ENCODE peak calls at places on chromosomes 1 and 21, in five cellular contexts. F is AG04450, B is GM13977, T is right atrium auricular region, L is BJ. W is an unnamed sample.

GRCh38 chr21:34886554-34887385 is 162.3 kb downstream of the RUNX1 start:
- DNase-seq in F (no peak), B (peak), T (no peak), L (no peak), W (no peak)

GRCh38 chr21:37821791-37822450 is 94.3 kb downstream of the KCNJ6 start:
- DNase-seq in F (no peak), B (no peak), T (no peak), L (no peak), W (no peak)

GRCh38 chr1:64240209-64240608 is 36.8 kb downstream of the UBE2U start:
- DNase-seq in F (no peak), B (no peak), T (no peak), L (no peak), W (no peak)

GRCh38 chr1:9075023-9075422 is 5.6 kb upstream of the SLC2A5 start:
- DNase-seq in F (no peak), B (no peak), T (no peak), L (no peak), W (no peak)

GRCh38 chr21:42047821-42048613 is 23.1 kb upstream of the UMODL1 start:
- DNase-seq in F (peak), B (peak), T (no peak), L (peak), W (no peak)

GRCh38 chr1:39107891-39108290 is 81.7 kb downstream of the NDUFS5 start:
- DNase-seq in F (no peak), B (no peak), T (no peak), L (no peak), W (no peak)

GRCh38 chr1:198969981-198970380 is 331.1 kb downstream of the PTPRC start:
- DNase-seq in F (no peak), B (no peak), T (no peak), L (no peak), W (no peak)

GRCh38 chr1:156464825-156465452 is 35.6 kb downstream of the MEF2D start:
- DNase-seq in F (no peak), B (no peak), T (no peak), L (no peak), W (no peak)

GRCh38 chr1:236159704-236160539 is 17.6 kb downstream of the GPR137B start:
- DNase-seq in F (no peak), B (peak), T (no peak), L (no peak), W (peak)

GRCh38 chr1:8284167-8284566 is 33.7 kb upstream of the SLC45A1 start:
- DNase-seq in F (no peak), B (no peak), T (no peak), L (no peak), W (no peak)

GRCh38 chr1:74534241-74534640 is 21.8 kb upstream of the LRRC53 start:
- DNase-seq in F (no peak), B (no peak), T (no peak), L (peak), W (no peak)

GRCh38 chr1:182596934-182597333 is 7.3 kb downstream of the RGS16 start:
- DNase-seq in F (no peak), B (no peak), T (no peak), L (no peak), W (no peak)

GRCh38 chr1:101302831-101303511 is 66.2 kb downstream of the S1PR1 start:
- DNase-seq in F (no peak), B (no peak), T (no peak), L (peak), W (no peak)

GRCh38 chr1:185670187-185670627 is 64.0 kb upstream of the HMCN1 start:
- DNase-seq in F (peak), B (no peak), T (no peak), L (no peak), W (no peak)

GRCh38 chr1:36517019-36517387 is 34.3 kb upstream of the CSF3R start:
- DNase-seq in F (no peak), B (no peak), T (no peak), L (no peak), W (no peak)

GRCh38 chr1:186206046-186206564 is 168.9 kb downstream of the TPR start:
- DNase-seq in F (no peak), B (no peak), T (no peak), L (no peak), W (no peak)

GRCh38 chr1:32883338-32883737 is 3.0 kb upstream of the HPCA start:
- DNase-seq in F (no peak), B (no peak), T (no peak), L (no peak), W (no peak)

GRCh38 chr1:174965006-174965971 is 34.5 kb upstream of the CACYBP start:
- DNase-seq in F (no peak), B (no peak), T (no peak), L (no peak), W (no peak)

GRCh38 chr1:236724521-236724920 is 38.2 kb downstream of the ACTN2 start:
- DNase-seq in F (no peak), B (no peak), T (no peak), L (no peak), W (no peak)

GRCh38 chr1:233025156-233025555 is 74.7 kb downstream of the NTPCR start:
- DNase-seq in F (no peak), B (peak), T (no peak), L (no peak), W (peak)

GRCh38 chr1:109969430-109969829 is 15.1 kb upstream of the AHCYL1 start:
- DNase-seq in F (no peak), B (no peak), T (no peak), L (no peak), W (no peak)

GRCh38 chr1:97379387-97380075 is 541.3 kb downstream of the DPYD start:
- DNase-seq in F (peak), B (no peak), T (no peak), L (peak), W (no peak)

GRCh38 chr1:173527151-173527826 is 50.2 kb downstream of the PRDX6 start:
- DNase-seq in F (no peak), B (no peak), T (peak), L (no peak), W (no peak)

GRCh38 chr21:43944757-43945156 is 67.4 kb upstream of the TRAPPC10 start:
- DNase-seq in F (no peak), B (no peak), T (no peak), L (no peak), W (no peak)

GRCh38 chr1:151716771-151717631 is at the start of gene CELF3:
- DNase-seq in F (no peak), B (peak), T (no peak), L (no peak), W (no peak)

GRCh38 chr1:151718011-151718431 is 1.4 kb upstream of the CELF3 start:
- DNase-seq in F (no peak), B (no peak), T (no peak), L (no peak), W (no peak)

GRCh38 chr1:151715726-151716404 is 738 bp downstream of the CELF3 start:
- DNase-seq in F (no peak), B (no peak), T (no peak), L (no peak), W (no peak)

GRCh38 chr1:151714820-151715725 is 1.5 kb downstream of the CELF3 start:
- DNase-seq in F (no peak), B (no peak), T (no peak), L (no peak), W (no peak)

GRCh38 chr1:151716405-151716762 is 219 bp downstream of the CELF3 start:
- DNase-seq in F (no peak), B (no peak), T (no peak), L (no peak), W (no peak)
- TF ChIP-seq CTCF in F (no peak), B (no peak), T (no peak), L (no peak), W (no peak)

GRCh38 chr1:108199231-108199657 is 899 bp downstream of the SLC25A24 start:
- DNase-seq in F (no peak), B (no peak), T (no peak), L (no peak), W (no peak)

GRCh38 chr1:108199781-108200626 is at the start of gene SLC25A24:
- DNase-seq in F (peak), B (peak), T (peak), L (no peak), W (peak)

GRCh38 chr1:108201682-108202081 is 1.5 kb upstream of the SLC25A24 start:
- DNase-seq in F (no peak), B (no peak), T (no peak), L (no peak), W (no peak)

GRCh38 chr1:108200627-108201106 is 524 bp upstream of the SLC25A24 start:
- DNase-seq in F (peak), B (peak), T (no peak), L (no peak), W (peak)
- TF ChIP-seq CTCF in F (peak), B (peak), T (no peak), L (peak), W (peak)

DNA sequence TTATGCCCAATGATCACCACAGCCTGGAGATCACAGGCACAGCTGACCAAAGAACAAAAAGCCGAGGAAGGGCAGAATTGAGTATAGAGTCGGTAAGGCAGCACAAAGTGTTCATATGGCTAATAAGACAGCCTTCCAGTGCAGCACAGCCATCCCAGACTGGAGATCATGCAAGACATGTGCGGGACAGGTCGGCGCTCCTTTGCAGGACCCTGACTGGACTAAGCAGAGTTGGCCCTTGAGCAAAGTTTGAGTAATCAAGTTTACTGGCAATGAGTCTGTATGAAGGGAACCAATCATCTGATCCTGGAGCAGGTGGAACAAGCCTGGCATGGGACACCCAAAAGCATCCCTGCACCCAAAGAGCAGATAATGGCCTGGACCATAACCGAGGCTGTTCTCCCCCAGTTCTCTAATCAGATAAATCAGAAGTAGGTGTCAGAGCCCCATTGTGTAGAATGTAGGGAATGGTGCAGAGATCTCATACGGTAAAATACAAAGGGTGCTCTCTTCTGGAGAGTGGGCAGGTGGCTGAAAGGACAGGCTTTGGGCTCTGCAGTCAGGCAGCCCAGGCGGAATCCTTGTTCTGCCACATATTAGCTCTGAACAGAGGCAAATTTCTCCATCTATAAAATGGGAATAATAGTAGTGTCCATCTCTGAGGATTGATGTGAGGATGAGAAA is 10.7 kb upstream of the DNASE2B start:
- DNase-seq in F (no peak), B (no peak), T (no peak), L (no peak), W (no peak)
- TF ChIP-seq CTCF in F (peak), B (no peak), T (no peak), L (no peak), W (no peak)

GRCh38 chr1:31815752-31816484 is at the start of gene SPOCD1:
- DNase-seq in F (peak), B (peak), T (peak), L (no peak), W (peak)
- TF ChIP-seq CTCF in F (peak), B (peak), T (peak), L (peak), W (peak)

GRCh38 chr1:35452086-35452485 is 105.1 kb downstream of the KIAA0319L start:
- DNase-seq in F (peak), B (no peak), T (peak), L (peak), W (no peak)
- TF ChIP-seq CTCF in F (peak), B (no peak), T (no peak), L (peak), W (no peak)